ENCODE peak calls at places on chromosomes 7 and 10, in six cellular contexts. O is fibroblast of lung, P is GM12878, W is lung, J is A549, F is bronchial epithelial cell. Q is an unnamed sample.

GRCh38 chr7:28292826-28293528 is 112.4 kb upstream of the JAZF1 start:
- DNase-seq in J (no peak), O (no peak), F (no peak), P (peak), W (no peak), Q (no peak)

GRCh38 chr10:79417266-79417665 is 28.2 kb downstream of the ZCCHC24 start:
- DNase-seq in J (no peak), F (no peak), O (no peak), P (no peak), W (no peak), Q (no peak)

GRCh38 chr7:130490287-130490686 is 1.6 kb upstream of the MEST start:
- DNase-seq in O (peak), J (no peak), W (no peak), P (no peak), F (no peak), Q (no peak)

GRCh38 chr7:26348987-26349809 is 57.5 kb downstream of the SNX10 start:
- DNase-seq in J (no peak), W (no peak), P (no peak), F (peak), O (no peak), Q (no peak)

GRCh38 chr10:2989292-2989947 is 77.9 kb upstream of the PFKP start:
- DNase-seq in F (no peak), J (no peak), O (no peak), P (no peak), W (no peak), Q (no peak)

GRCh38 chr7:95628831-95629439 is 32.6 kb upstream of the PDK4 start:
- DNase-seq in J (peak), P (no peak), W (no peak), F (no peak), O (peak), Q (no peak)

GRCh38 chr7:139654270-139655181 is 123.3 kb downstream of the HIPK2 start:
- DNase-seq in J (no peak), W (no peak), O (peak), F (peak), P (no peak), Q (no peak)

GRCh38 chr7:81447351-81447952 is 322.4 kb downstream of the HGF start:
- DNase-seq in J (peak), F (peak), O (peak), W (no peak), P (no peak), Q (no peak)

GRCh38 chr10:5196613-5197234 is at the start of gene AKR1C4:
- DNase-seq in O (no peak), F (peak), P (no peak), W (no peak), J (no peak), Q (no peak)

GRCh38 chr10:89346264-89346971 is 18.6 kb downstream of the IFIT3 start:
- DNase-seq in O (peak), F (peak), P (no peak), W (no peak), J (no peak), Q (no peak)

GRCh38 chr7:70679666-70680065 is 452.3 kb upstream of the GALNT17 start:
- DNase-seq in W (no peak), P (peak), O (no peak), J (no peak), F (no peak), Q (no peak)

GRCh38 chr10:119663866-119664698 is 12.9 kb downstream of the BAG3 start:
- DNase-seq in J (no peak), F (no peak), O (no peak), W (no peak), P (no peak), Q (no peak)

GRCh38 chr7:150356265-150356897 is 12.2 kb upstream of the REPIN1 start:
- DNase-seq in J (peak), O (peak), W (no peak), P (no peak), F (no peak), Q (no peak)

GRCh38 chr10:71346731-71347130 is 27.7 kb downstream of the SLC29A3 start:
- DNase-seq in W (no peak), F (no peak), J (no peak), O (no peak), P (no peak), Q (no peak)

GRCh38 chr10:77926566-77927342 is at the start of gene DLG5:
- DNase-seq in P (no peak), W (peak), J (no peak), F (no peak), O (peak), Q (no peak)

GRCh38 chr10:69879628-69880257 is 78.0 kb downstream of the COL13A1 start:
- DNase-seq in F (no peak), J (no peak), O (no peak), P (no peak), W (no peak), Q (no peak)

GRCh38 chr7:147896121-147896520 is 694.4 kb upstream of the C7orf33 start:
- DNase-seq in J (no peak), F (no peak), W (no peak), P (no peak), O (no peak), Q (no peak)

GRCh38 chr7:108598153-108598552 is 28.5 kb downstream of the DNAJB9 start:
- DNase-seq in F (no peak), J (no peak), W (no peak), P (no peak), O (no peak), Q (no peak)

GRCh38 chr10:112628951-112629604 is 182.1 kb downstream of the VTI1A start:
- DNase-seq in W (no peak), F (no peak), O (no peak), J (no peak), P (no peak), Q (no peak)

GRCh38 chr10:8116474-8116873 is 62.0 kb downstream of the GATA3 start:
- DNase-seq in J (no peak), P (no peak), F (no peak), W (no peak), O (no peak), Q (no peak)

GRCh38 chr10:6729071-6729773 is 149.1 kb upstream of the PRKCQ start:
- DNase-seq in O (peak), P (no peak), F (peak), J (peak), W (no peak), Q (no peak)

GRCh38 chr7:29478687-29479086 is 84.9 kb upstream of the PRR15 start:
- DNase-seq in P (no peak), O (no peak), F (no peak), W (no peak), J (no peak), Q (no peak)

GRCh38 chr7:30977896-30978564 is 14.3 kb downstream of the GHRHR start:
- DNase-seq in O (peak), W (no peak), F (peak), J (peak), P (no peak), Q (no peak)

GRCh38 chr7:144650439-144650838 is 185.4 kb downstream of the TPK1 start:
- DNase-seq in F (no peak), J (no peak), W (no peak), O (no peak), P (no peak), Q (no peak)

DNA sequence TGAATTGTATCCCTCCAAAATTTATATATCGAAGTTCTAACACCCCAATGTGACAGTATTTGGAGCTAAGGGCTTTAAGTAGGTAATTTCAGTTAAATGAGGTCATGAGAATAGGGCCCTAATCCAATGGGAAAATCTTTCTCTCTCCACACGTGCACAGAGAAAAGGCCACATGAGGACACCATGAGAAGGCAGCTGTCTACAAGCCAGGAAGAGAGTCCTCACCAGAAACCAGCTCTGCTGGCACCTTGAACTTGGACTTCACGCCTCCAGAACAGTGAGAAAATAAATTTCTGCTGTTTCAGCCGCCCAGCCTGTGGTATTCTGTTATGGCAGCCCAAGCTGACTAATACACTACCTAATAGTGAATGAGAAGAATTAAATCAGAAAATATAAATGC is 9.0 kb upstream of the TOMM7 start:
- DNase-seq in P (no peak), F (no peak), O (no peak), J (no peak), W (no peak), Q (no peak)
- H3K4me3 ChIP-seq in P (no peak), F (no peak), O (no peak), J (no peak), W (no peak), Q (no peak)

DNA sequence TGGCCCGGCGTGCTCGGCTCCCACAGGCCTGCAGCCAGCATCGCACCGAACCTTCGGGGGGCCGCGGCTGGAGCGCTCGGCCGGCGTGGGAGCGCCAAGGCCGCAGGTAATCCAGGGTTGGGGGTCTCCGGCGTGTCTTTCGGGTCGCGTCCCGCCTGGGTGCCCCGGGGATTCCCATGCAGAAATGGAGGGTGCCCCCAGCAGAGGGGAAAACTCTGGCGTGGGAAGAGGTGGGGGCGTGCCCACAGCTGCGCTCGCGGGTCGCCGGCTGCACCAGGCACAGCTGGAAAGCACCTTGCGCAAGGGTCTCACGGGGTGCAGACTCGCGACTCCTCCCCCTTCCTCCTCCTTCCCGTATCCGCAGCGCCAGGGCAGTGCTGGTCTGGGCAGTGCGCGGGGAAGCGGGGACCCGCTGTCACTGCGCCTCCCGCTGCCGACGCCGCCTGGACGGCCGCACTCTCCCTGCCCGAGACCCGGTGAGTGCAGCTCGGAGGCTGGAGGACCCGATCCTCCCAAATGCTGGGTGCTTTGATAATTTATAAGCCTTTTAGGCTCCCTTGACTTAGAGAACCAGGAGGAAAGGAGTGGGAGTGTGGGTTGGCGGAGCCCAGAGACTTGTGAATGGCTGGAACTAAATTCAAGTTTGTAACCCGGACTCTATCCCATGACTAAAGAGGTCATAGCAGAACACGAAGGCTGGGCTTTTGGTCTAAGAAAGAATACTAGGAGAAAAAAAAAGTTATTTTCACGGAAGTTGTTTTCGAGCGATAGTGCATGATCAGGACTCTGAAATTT is 486 bp downstream of the MAP3K8 start:
- DNase-seq in F (peak), P (no peak), O (peak), W (peak), J (peak), Q (peak)
- H3K4me3 ChIP-seq in F (peak), P (peak), O (peak), W (peak), J (peak), Q (peak)

DNA sequence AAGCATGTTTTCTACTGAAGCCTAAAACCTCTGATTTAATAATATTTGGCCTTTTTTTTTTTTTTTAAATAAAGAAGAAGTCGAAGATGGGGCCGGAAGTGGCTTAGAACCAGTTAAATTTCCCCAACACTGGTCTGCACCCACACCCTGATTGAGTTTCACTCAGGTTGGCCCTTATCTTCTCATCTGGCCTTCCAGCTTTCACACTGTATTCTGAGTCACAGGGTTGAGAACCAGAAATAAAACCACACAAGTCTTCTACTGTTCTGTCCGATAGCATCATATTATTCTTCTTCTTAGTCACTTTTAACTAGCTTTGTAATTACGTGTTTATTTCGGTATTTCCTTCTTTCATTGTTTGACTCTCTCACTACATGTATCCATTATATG is 9.9 kb downstream of the ZNF365 start:
- DNase-seq in O (peak), P (peak), F (peak), W (no peak), J (no peak), Q (no peak)
- H3K4me3 ChIP-seq in O (no peak), P (no peak), F (no peak), W (no peak), J (no peak), Q (no peak)

GRCh38 chr10:21599582-21599981 is 65.5 kb downstream of the MLLT10 start:
- DNase-seq in O (no peak), J (no peak), F (no peak), P (no peak), W (peak), Q (no peak)

DNA sequence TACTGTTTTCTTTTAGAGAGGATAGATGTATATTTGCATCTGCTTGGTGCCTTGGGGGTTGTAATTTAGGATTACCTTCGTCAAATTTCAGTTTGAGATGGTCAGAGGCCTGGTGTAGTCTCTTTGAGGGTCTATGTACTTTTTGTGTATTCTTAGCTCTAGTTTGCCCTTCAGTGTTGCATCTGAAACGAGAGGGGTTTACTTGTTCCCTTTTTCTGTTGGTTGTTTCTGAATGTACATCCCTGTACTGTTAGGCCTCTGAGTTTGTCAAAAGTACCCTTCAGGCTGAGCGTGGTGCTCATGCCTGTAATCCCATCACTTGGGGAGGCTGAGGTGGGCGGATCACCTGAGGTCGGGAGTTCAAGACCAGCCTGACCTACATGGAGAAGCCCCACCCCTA is 60.0 kb downstream of the MLLT10 start:
- DNase-seq in J (no peak), W (no peak), P (no peak), O (no peak), F (no peak), Q (no peak)
- H3K4me3 ChIP-seq in J (no peak), W (no peak), P (no peak), O (no peak), F (no peak), Q (no peak)

DNA sequence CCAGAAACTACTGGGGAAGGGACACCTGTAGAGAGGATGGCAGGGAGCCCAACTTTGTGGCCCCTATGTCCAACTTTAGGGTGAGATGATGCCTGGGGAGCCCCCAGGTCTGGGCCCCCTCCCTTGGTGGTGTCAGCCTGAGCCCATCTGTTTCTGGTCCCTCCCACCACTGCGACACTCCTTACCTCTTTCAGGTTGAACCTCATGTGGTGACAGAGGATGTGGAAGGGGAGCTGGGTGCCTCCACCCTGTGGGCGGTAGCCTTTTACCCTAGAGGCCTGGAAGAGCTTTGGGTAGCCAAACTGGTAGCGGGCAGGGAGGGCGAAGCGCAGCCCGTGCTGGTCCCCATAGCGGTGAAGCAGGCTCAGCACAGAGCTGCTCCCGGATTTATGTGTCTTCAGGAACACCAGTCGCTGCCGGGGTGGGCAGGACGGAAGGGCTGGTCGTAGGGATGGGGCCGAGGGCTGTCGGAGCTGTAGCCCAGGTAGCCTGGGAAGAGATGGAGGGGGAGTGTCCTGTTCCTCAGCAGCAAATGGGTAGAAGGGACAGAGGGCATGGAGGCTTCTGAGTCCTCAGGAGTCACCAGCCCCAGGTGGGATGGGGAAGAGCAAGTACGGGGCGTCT is 2.0 kb downstream of the GAL3ST4 start:
- DNase-seq in O (no peak), P (no peak), W (no peak), F (no peak), J (no peak), Q (no peak)
- H3K4me3 ChIP-seq in O (no peak), P (no peak), W (no peak), F (no peak), J (no peak), Q (no peak)